ENCODE peak calls at places on chromosome 18, in five cellular contexts. Y is hippocampal formation, K is hepatocyte, H is GM19239, D is glomerular endothelial cell. Z is an unnamed sample.
A peak's percentile ranks its signal among the peaks of the same experiment; 100 is the strongest.

GRCh38 chr18:11750581-11751304 is 61.7 kb downstream of the GNAL start:
- DNase-seq in H (no peak), Y (no peak), D (no peak), K (no peak), Z (no peak)

GRCh38 chr18:24188120-24188519 is 49.3 kb downstream of the CABYR start:
- DNase-seq in Y (peak; percentile 41), H (no peak), K (no peak), D (no peak), Z (no peak)

GRCh38 chr18:64276736-64277135 is 127.8 kb upstream of the LINC00305 start:
- DNase-seq in H (no peak), D (peak; percentile 44), Y (no peak), K (no peak), Z (no peak)

GRCh38 chr18:21183670-21184069 is 58.4 kb upstream of the GREB1L start:
- DNase-seq in K (peak; percentile 13), D (no peak), H (no peak), Y (no peak), Z (no peak)

GRCh38 chr18:61388010-61388409 is 54.8 kb downstream of the CDH20 start:
- DNase-seq in H (no peak), D (no peak), Y (no peak), K (no peak), Z (no peak)

GRCh38 chr18:36572135-36572856 is 256.5 kb downstream of the TPGS2 start:
- DNase-seq in K (peak; percentile 58), H (peak; percentile 15), Y (no peak), D (peak; percentile 9), Z (no peak)

GRCh38 chr18:3511980-3512379 is 62.0 kb downstream of the TGIF1 start:
- DNase-seq in D (no peak), Y (no peak), K (peak; percentile 26), H (no peak), Z (no peak)

GRCh38 chr18:59617468-59617932 is 79.7 kb downstream of the CCBE1 start:
- DNase-seq in H (no peak), K (no peak), D (no peak), Y (no peak), Z (no peak)

GRCh38 chr18:3119401-3120323 is 100.1 kb downstream of the MYOM1 start:
- DNase-seq in H (no peak), Y (no peak), K (no peak), D (no peak), Z (peak; percentile 43)

Z was measured in upper lobe of left lung.